ENCODE peak calls at places on chromosome 18, in six cellular contexts. X is CD8-positive, alpha-beta T cell; J is colonic mucosa; Q is AG10803; P is fibroblast of lung; U is GM10248. M is an unnamed sample.

GRCh38 chr18:61203151-61203550 is 130.1 kb upstream of the CDH20 start:
- DNase-seq in X (no peak), J (no peak), Q (peak; percentile 44), P (peak; percentile 63), U (no peak), M (no peak)

GRCh38 chr18:9401166-9401565 is 66.6 kb downstream of the TWSG1 start:
- DNase-seq in X (no peak), J (no peak), Q (no peak), P (no peak), U (no peak), M (no peak)

GRCh38 chr18:38575023-38575422 is 1009.4 kb upstream of the CELF4 start:
- DNase-seq in X (no peak), J (no peak), Q (no peak), P (no peak), U (no peak), M (no peak)

GRCh38 chr18:11669948-11670275 is 19.2 kb upstream of the GNAL start:
- DNase-seq in X (no peak), J (no peak), Q (no peak), P (no peak), U (no peak), M (no peak)

GRCh38 chr18:79799619-79800352 is 2.0 kb downstream of the KCNG2 start:
- DNase-seq in X (no peak), J (no peak), Q (no peak), P (no peak), U (no peak), M (no peak)

GRCh38 chr18:3903341-3903740 is 453.4 kb downstream of the TGIF1 start:
- DNase-seq in X (no peak), J (no peak), Q (peak; percentile 84), P (peak; percentile 96), U (no peak), M (no peak)

GRCh38 chr18:5196253-5197031 is 615 bp downstream of the AKAIN1 start:
- DNase-seq in X (no peak), J (no peak), Q (no peak), P (no peak), U (peak; percentile 12), M (peak; percentile 1)

GRCh38 chr18:47246027-47246971 is 5.2 kb downstream of the SKOR2 start:
- DNase-seq in X (no peak), J (no peak), Q (no peak), P (no peak), U (no peak), M (no peak)

GRCh38 chr18:10041180-10041579 is 127.4 kb downstream of the VAPA start:
- DNase-seq in X (no peak), J (peak; percentile 34), Q (peak; percentile 33), P (no peak), U (no peak), M (no peak)

GRCh38 chr18:41465386-41465785 is 489.6 kb upstream of the PIK3C3 start:
- DNase-seq in X (no peak), J (no peak), Q (no peak), P (no peak), U (no peak), M (no peak)

GRCh38 chr18:29823671-29824070 is 1218.9 kb downstream of the DSC3 start:
- DNase-seq in X (no peak), J (no peak), Q (no peak), P (no peak), U (no peak), M (no peak)

GRCh38 chr18:40851014-40851429 is 1104.0 kb upstream of the PIK3C3 start:
- DNase-seq in X (no peak), J (no peak), Q (peak; percentile 13), P (peak; percentile 88), U (no peak), M (no peak)

GRCh38 chr18:23228102-23229051 is 93.1 kb downstream of the CABLES1 start:
- DNase-seq in X (no peak), J (no peak), Q (peak; percentile 48), P (peak; percentile 77), U (peak; percentile 66), M (no peak)

GRCh38 chr18:75405341-75405740 is 22.2 kb downstream of the SMIM21 start:
- DNase-seq in X (no peak), J (no peak), Q (peak; percentile 42), P (peak; percentile 55), U (no peak), M (no peak)

GRCh38 chr18:12534820-12535219 is 123.1 kb downstream of the SPIRE1 start:
- DNase-seq in X (no peak), J (no peak), Q (no peak), P (no peak), U (no peak), M (no peak)

GRCh38 chr18:63267990-63268721 is 51.4 kb downstream of the BCL2 start:
- DNase-seq in X (no peak), J (no peak), Q (peak; percentile 21), P (peak; percentile 52), U (no peak), M (no peak)

GRCh38 chr18:51668101-51668500 is 470.6 kb upstream of the MEX3C start:
- DNase-seq in X (no peak), J (peak; percentile 46), Q (peak; percentile 33), P (peak; percentile 11), U (peak; percentile 53), M (peak; percentile 85)

GRCh38 chr18:10404148-10404547 is 50.3 kb upstream of the APCDD1 start:
- DNase-seq in X (no peak), J (no peak), Q (no peak), P (no peak), U (no peak), M (no peak)

GRCh38 chr18:62498616-62499262 is 24.1 kb upstream of the ZCCHC2 start:
- DNase-seq in X (no peak), J (no peak), Q (no peak), P (no peak), U (no peak), M (no peak)

GRCh38 chr18:58512161-58512581 is 116.7 kb downstream of the ALPK2 start:
- DNase-seq in X (no peak), J (no peak), Q (no peak), P (no peak), U (no peak), M (no peak)

GRCh38 chr18:26370037-26370436 is 143.8 kb downstream of the TAF4B start:
- DNase-seq in X (no peak), J (no peak), Q (no peak), P (no peak), U (no peak), M (no peak)

GRCh38 chr18:36427831-36428230 is 130.3 kb downstream of the FHOD3 start:
- DNase-seq in X (no peak), J (no peak), Q (peak; percentile 22), P (no peak), U (no peak), M (no peak)

GRCh38 chr18:36420826-36421225 is 123.3 kb downstream of the FHOD3 start:
- DNase-seq in X (no peak), J (no peak), Q (peak; percentile 72), P (peak; percentile 69), U (no peak), M (no peak)

GRCh38 chr18:36428431-36429029 is 131.0 kb downstream of the FHOD3 start:
- DNase-seq in X (no peak), J (no peak), Q (no peak), P (no peak), U (no peak), M (no peak)

GRCh38 chr18:36427369-36427768 is 129.9 kb downstream of the FHOD3 start:
- DNase-seq in X (no peak), J (no peak), Q (no peak), P (no peak), U (no peak), M (no peak)

DNA sequence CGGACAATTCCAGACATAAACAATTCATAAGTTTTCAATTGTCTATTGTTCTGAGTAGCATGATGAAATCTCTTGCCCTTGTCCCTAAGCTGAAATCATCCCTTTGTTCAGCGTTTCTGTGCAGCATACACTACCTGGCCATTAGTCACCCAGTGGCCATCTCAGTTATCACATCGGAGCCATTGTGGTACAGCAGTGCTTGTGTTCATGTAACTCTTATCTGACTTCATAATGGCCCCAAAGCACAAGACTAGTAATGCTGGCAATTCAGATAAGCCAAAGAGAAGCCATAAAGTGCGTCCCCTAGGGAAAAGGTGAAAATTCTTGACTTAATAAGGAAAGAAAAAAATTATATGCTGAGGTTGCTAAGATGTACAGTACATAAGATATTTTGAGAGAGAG is 127.2 kb downstream of the FHOD3 start:
- DNase-seq in X (no peak), J (no peak), Q (no peak), P (no peak), U (no peak), M (no peak)
- TF ChIP-seq CTCF in X (no peak), J (no peak), Q (no peak), P (no peak), U (no peak), M (peak; percentile 32)

GRCh38 chr18:48875942-48876511 is 74.7 kb downstream of the SMAD7 start:
- DNase-seq in X (no peak), J (no peak), Q (no peak), P (peak; percentile 33), U (no peak), M (no peak)
- TF ChIP-seq CTCF in X (no peak), J (no peak), Q (peak; percentile 3), P (no peak), U (no peak), M (no peak)

GRCh38 chr18:74337155-74337911 is 21.7 kb downstream of the C18orf63 start:
- DNase-seq in X (no peak), J (no peak), Q (no peak), P (no peak), U (no peak), M (no peak)

GRCh38 chr18:74337912-74338309 is 22.3 kb downstream of the C18orf63 start:
- DNase-seq in X (no peak), J (no peak), Q (no peak), P (no peak), U (no peak), M (no peak)

GRCh38 chr18:74336656-74337055 is 21.0 kb downstream of the C18orf63 start:
- DNase-seq in X (no peak), J (no peak), Q (no peak), P (no peak), U (no peak), M (no peak)

GRCh38 chr18:74346206-74346605 is 30.6 kb downstream of the C18orf63 start:
- DNase-seq in X (no peak), J (no peak), Q (no peak), P (no peak), U (no peak), M (no peak)

GRCh38 chr18:74342416-74343043 is 26.9 kb downstream of the C18orf63 start:
- DNase-seq in X (no peak), J (peak; percentile 53), Q (peak; percentile 73), P (peak; percentile 51), U (peak; percentile 26), M (peak; percentile 11)
- TF ChIP-seq CTCF in X (peak; percentile 74), J (peak; percentile 55), Q (peak; percentile 74), P (peak; percentile 59), U (peak; percentile 56), M (peak; percentile 85)

DNA sequence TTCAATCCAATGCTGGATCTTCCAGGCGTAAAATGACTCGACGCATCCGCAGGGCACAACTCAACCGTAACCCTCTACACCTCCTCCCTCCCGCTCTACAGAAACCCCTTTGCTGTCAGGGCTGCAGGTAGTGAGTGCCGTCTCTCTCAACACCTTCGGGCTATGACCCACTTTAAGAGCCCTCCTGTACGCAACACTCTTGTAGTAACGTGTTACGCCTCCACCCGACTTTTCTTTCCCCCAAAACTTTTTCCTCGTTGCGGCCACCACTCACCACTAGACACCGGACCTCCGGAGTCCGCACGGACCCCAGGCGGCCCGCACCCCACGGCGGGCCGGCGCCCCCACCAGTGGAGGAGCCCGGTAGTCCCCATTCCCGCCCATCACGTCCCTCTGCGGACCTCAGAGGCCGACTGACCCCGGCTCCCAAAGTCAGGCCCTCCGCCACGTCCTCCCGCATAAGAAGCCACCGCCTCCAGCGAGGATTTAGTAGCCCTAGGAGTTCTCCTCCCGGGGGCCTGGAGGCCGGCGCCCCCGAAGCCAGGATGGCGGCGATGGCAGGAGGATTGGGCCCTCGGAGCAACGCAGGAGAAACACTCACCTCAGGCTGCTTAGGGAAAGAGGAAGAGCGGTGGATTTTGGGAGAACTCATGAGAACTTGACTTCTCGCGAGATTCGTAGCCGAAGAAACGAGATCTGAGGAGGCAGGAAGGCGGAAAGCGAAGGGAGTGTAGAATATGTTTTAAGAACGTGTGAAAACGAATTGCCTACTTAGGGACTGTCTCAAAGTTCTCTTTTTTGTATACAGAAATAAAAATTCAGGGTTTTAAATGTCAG is 5.0 kb upstream of the C18orf32 start:
- DNase-seq in X (peak; percentile 69), J (peak; percentile 96), Q (peak; percentile 99), P (peak; percentile 99), U (peak; percentile 93), M (peak; percentile 80)
- TF ChIP-seq CTCF in X (no peak), J (no peak), Q (no peak), P (no peak), U (no peak), M (no peak)

M was measured in neural crest cell.